ENCODE peak calls at places on chromosomes 13 and 19, in six cellular contexts. V, X, N, T, S and W are unnamed samples.

GRCh38 chr19:17720487-17720839 is 1.2 kb downstream of the MAP1S start:
- DNase-seq in V (no peak), X (no peak), N (no peak), T (no peak), S (no peak), W (no peak)

GRCh38 chr19:17488593-17489391 is 18.5 kb downstream of the SLC27A1 start:
- DNase-seq in V (peak), X (peak), N (peak), T (no peak), S (no peak), W (no peak)

GRCh38 chr19:5434970-5435641 is 20.1 kb upstream of the ZNRF4 start:
- DNase-seq in V (no peak), X (no peak), N (no peak), T (peak), S (peak), W (no peak)

GRCh38 chr13:24688901-24689300 is 8.7 kb downstream of the ATP12A start:
- DNase-seq in V (no peak), X (no peak), N (no peak), T (no peak), S (no peak), W (no peak)

GRCh38 chr13:40059540-40060232 is 404.2 kb downstream of the COG6 start:
- DNase-seq in V (no peak), X (no peak), N (peak), T (no peak), S (no peak), W (no peak)

GRCh38 chr19:48541813-48542212 is 10.2 kb upstream of the SULT2B1 start:
- DNase-seq in V (no peak), X (no peak), N (no peak), T (no peak), S (no peak), W (no peak)

GRCh38 chr13:45750566-45750965 is 48.4 kb downstream of the CBY2 start:
- DNase-seq in V (no peak), X (no peak), N (no peak), T (no peak), S (no peak), W (no peak)

GRCh38 chr13:99294198-99294597 is 13.0 kb downstream of the GPR183 start:
- DNase-seq in V (no peak), X (no peak), N (no peak), T (no peak), S (no peak), W (no peak)

GRCh38 chr19:8965887-8966286 is 44.3 kb downstream of the MUC16 start:
- DNase-seq in V (no peak), X (no peak), N (no peak), T (no peak), S (no peak), W (no peak)

GRCh38 chr13:91544723-91545122 is 146.3 kb downstream of the GPC5 start:
- DNase-seq in V (no peak), X (peak), N (no peak), T (no peak), S (no peak), W (no peak)

GRCh38 chr13:38998739-38999138 is 8.1 kb upstream of the STOML3 start:
- DNase-seq in V (no peak), X (no peak), N (no peak), T (no peak), S (no peak), W (no peak)

GRCh38 chr19:30564551-30565011 is 192.4 kb downstream of the ZNF536 start:
- DNase-seq in V (no peak), X (no peak), N (no peak), T (no peak), S (no peak), W (no peak)